ENCODE peak calls at places on chromosomes 4 and X, in eight cellular contexts. J is H1; X is erythroblast; N is NCI-H1092; T is AG04450; W is iPS-NIHi11; I is activated naive CD8-positive, alpha-beta T cell treated with anti-CD3 and anti-CD28 coated beads for 36 hours; F is left lung. E is an unnamed sample.
A peak's percentile ranks its signal among the peaks of the same experiment; 100 is the strongest.

GRCh38 chr4:121269001-121269400 is 104.9 kb upstream of the TNIP3 start:
- DNase-seq in J (no peak), X (no peak), N (no peak), T (no peak), W (no peak), I (no peak), F (no peak), E (no peak)

GRCh38 chr4:109134921-109135320 is 167.5 kb downstream of the COL25A1 start:
- DNase-seq in J (no peak), X (no peak), N (no peak), T (no peak), W (no peak), I (no peak), F (no peak), E (no peak)

GRCh38 chr4:119653990-119654389 is 25.4 kb upstream of the PDE5A start:
- DNase-seq in J (no peak), X (no peak), N (no peak), T (no peak), W (no peak), I (no peak), F (no peak), E (no peak)

GRCh38 chrX:46961574-46962279 is 49.5 kb downstream of the JADE3 start:
- DNase-seq in J (no peak), X (no peak), N (peak; percentile 4), T (no peak), W (no peak), I (no peak), F (no peak), E (no peak)

GRCh38 chr4:96519291-96519690 is 679.4 kb downstream of the PDHA2 start:
- DNase-seq in J (no peak), X (no peak), N (no peak), T (no peak), W (no peak), I (no peak), F (no peak), E (no peak)

GRCh38 chr4:183841001-183841400 is 64.1 kb upstream of the STOX2 start:
- DNase-seq in J (no peak), X (no peak), N (no peak), T (no peak), W (no peak), I (no peak), F (no peak), E (no peak)

GRCh38 chr4:42331914-42332368 is 65.3 kb upstream of the SHISA3 start:
- DNase-seq in J (no peak), X (no peak), N (no peak), T (no peak), W (no peak), I (no peak), F (no peak), E (no peak)

GRCh38 chrX:5431823-5432222 is 796.8 kb downstream of the NLGN4X start:
- DNase-seq in J (no peak), X (no peak), N (no peak), T (no peak), W (no peak), I (no peak), F (no peak), E (no peak)

GRCh38 chr4:99645638-99646037 is 12.0 kb downstream of the C4orf54 start:
- DNase-seq in J (no peak), X (no peak), N (no peak), T (no peak), W (no peak), I (no peak), F (no peak), E (no peak)

GRCh38 chr4:26325191-26325590 is 4.4 kb downstream of the RBPJ start:
- DNase-seq in J (no peak), X (peak; percentile 38), N (no peak), T (no peak), W (no peak), I (no peak), F (no peak), E (no peak)

E was measured in iPS DF 19.7.